ENCODE peak calls at places on chromosomes 3 and 15, in ten cellular contexts. S is astrocyte of the spinal cord; M is NCI-H1092 treated with DMSO at 0.1 percent for 48 hours; D is NCI-H510A treated with DMSO at 0.1 percent for 48 hours; Z is stimulated activated CD4-positive, alpha-beta T cell treated with anti-CD3 and anti-CD28 coated beads, Interleukin-12 subunit alpha, Interleukin-12 subunit beta, amount 100 ng/mL, for 24 hours; G is psoas muscle; I is Jurkat, Clone E6-1; L is WTC11; T is suprapubic skin; X is stimulated activated CD8-positive, alpha-beta memory T cell treated with anti-CD3 and anti-CD28 coated beads, Interleukin-15, amount 100 ng/mL, for 4 hours. W is an unnamed sample.

GRCh38 chr3:179452166-179452544 is 885 bp upstream of the GNB4 start:
- DNase-seq in T (no peak), X (no peak), L (no peak), I (no peak), Z (no peak), S (peak), G (no peak), M (no peak), D (no peak), W (peak)

GRCh38 chr3:79040701-79041100 is 727.1 kb downstream of the ROBO1 start:
- DNase-seq in X (no peak), S (peak), L (no peak), Z (no peak), T (no peak), M (no peak), D (no peak), I (no peak), G (no peak), W (peak)

GRCh38 chr15:67127334-67127664 is 61.9 kb downstream of the SMAD3 start:
- DNase-seq in D (peak), G (no peak), Z (no peak), S (no peak), M (no peak), X (no peak), L (no peak), I (no peak), T (no peak), W (no peak)

GRCh38 chr15:87762110-87762509 is 494.4 kb downstream of the NTRK3 start:
- DNase-seq in T (no peak), M (no peak), D (no peak), X (no peak), I (no peak), L (no peak), G (no peak), S (no peak), Z (no peak), W (no peak)

GRCh38 chr3:138449490-138449889 is 15.1 kb downstream of the ESYT3 start:
- DNase-seq in L (no peak), S (no peak), Z (no peak), G (no peak), I (no peak), X (no peak), D (no peak), T (peak), M (no peak), W (no peak)

GRCh38 chr15:44038801-44039200 is 156.3 kb downstream of the FRMD5 start:
- DNase-seq in L (peak), S (peak), I (peak), X (no peak), D (peak), M (no peak), T (no peak), Z (no peak), G (no peak), W (no peak)

GRCh38 chr3:73179601-73180000 is 118.1 kb downstream of the EBLN2 start:
- DNase-seq in X (no peak), S (no peak), T (no peak), Z (no peak), I (no peak), G (no peak), D (no peak), M (no peak), L (no peak), W (no peak)

GRCh38 chr15:38509152-38509551 is 55.2 kb downstream of the FAM98B start:
- DNase-seq in T (no peak), I (no peak), D (no peak), M (no peak), S (no peak), X (no peak), G (no peak), L (no peak), Z (no peak), W (no peak)

GRCh38 chr15:47366884-47367283 is 350.4 kb upstream of the SEMA6D start:
- DNase-seq in Z (no peak), S (no peak), I (no peak), T (no peak), L (no peak), M (no peak), G (no peak), X (no peak), D (no peak), W (no peak)

GRCh38 chr15:82828064-82828463 is 18.6 kb downstream of the WHAMM start:
- DNase-seq in S (no peak), L (no peak), T (no peak), D (no peak), G (no peak), I (no peak), X (no peak), M (no peak), Z (no peak), W (no peak)

GRCh38 chr3:157819415-157819814 is 286.8 kb downstream of the SHOX2 start:
- DNase-seq in X (no peak), Z (no peak), T (no peak), S (no peak), I (no peak), D (no peak), L (no peak), M (no peak), G (no peak), W (no peak)

GRCh38 chr3:65979152-65979551 is 59.6 kb downstream of the MAGI1 start:
- DNase-seq in M (no peak), I (no peak), T (no peak), Z (no peak), X (no peak), D (no peak), G (no peak), L (no peak), S (peak), W (no peak)

GRCh38 chr15:48565560-48566482 is 79.7 kb downstream of the FBN1 start:
- DNase-seq in T (no peak), X (no peak), G (no peak), S (peak), L (no peak), I (no peak), D (no peak), Z (no peak), M (no peak), W (peak)

GRCh38 chr15:101435761-101436160 is 53.7 kb downstream of the PCSK6 start:
- DNase-seq in T (no peak), Z (no peak), I (no peak), X (no peak), S (no peak), M (no peak), G (no peak), L (no peak), D (no peak), W (no peak)

GRCh38 chr15:91067026-91067425 is 33.0 kb upstream of the SV2B start:
- DNase-seq in T (no peak), M (no peak), D (no peak), S (no peak), I (no peak), Z (no peak), G (no peak), X (no peak), L (no peak), W (peak)

GRCh38 chr3:4311496-4311895 is 8.3 kb downstream of the SETMAR start:
- DNase-seq in M (no peak), S (no peak), D (no peak), Z (no peak), L (no peak), I (no peak), X (no peak), G (no peak), T (no peak), W (no peak)

GRCh38 chr15:70284438-70285214 is 186.9 kb upstream of the TLE3 start:
- DNase-seq in X (no peak), Z (no peak), D (no peak), T (peak), G (no peak), I (peak), S (no peak), M (no peak), L (no peak), W (no peak)

GRCh38 chr15:89104172-89104564 is 15.9 kb downstream of the ABHD2 start:
- DNase-seq in S (no peak), T (no peak), M (no peak), D (no peak), X (no peak), L (peak), Z (no peak), G (peak), I (no peak), W (no peak)

GRCh38 chr3:13420051-13420816 is at the start of gene NUP210:
- DNase-seq in T (no peak), D (peak), M (peak), S (no peak), L (peak), I (no peak), G (peak), X (peak), Z (peak), W (no peak)

GRCh38 chr3:104323226-104323625 is 1043.5 kb upstream of the ALCAM start:
- DNase-seq in L (no peak), X (no peak), D (no peak), M (no peak), G (no peak), Z (no peak), I (no peak), S (no peak), T (no peak), W (peak)

GRCh38 chr3:154059798-154060197 is 61.4 kb upstream of the ARHGEF26 start:
- DNase-seq in L (no peak), X (no peak), I (no peak), Z (no peak), M (no peak), G (no peak), S (no peak), T (no peak), D (no peak), W (no peak)

GRCh38 chr3:154228561-154229216 is 95.6 kb downstream of the DHX36 start:
- DNase-seq in X (no peak), G (no peak), Z (no peak), S (no peak), D (no peak), I (no peak), M (no peak), T (no peak), L (no peak), W (peak)

GRCh38 chr3:154148541-154148940 is 27.4 kb downstream of the ARHGEF26 start:
- DNase-seq in X (no peak), D (no peak), L (no peak), Z (no peak), M (no peak), S (no peak), I (no peak), G (no peak), T (no peak), W (peak)

GRCh38 chr3:37453393-37454391 is 279.3 kb upstream of the LRRFIP2 start:
- DNase-seq in M (no peak), L (peak), D (peak), Z (no peak), G (peak), X (no peak), I (no peak), S (no peak), T (no peak), W (no peak)

GRCh38 chr3:67227030-67227429 is 228.9 kb downstream of the KBTBD8 start:
- DNase-seq in D (no peak), S (no peak), T (no peak), L (no peak), I (no peak), G (no peak), M (no peak), Z (no peak), X (no peak), W (no peak)

GRCh38 chr3:67898916-67899315 is 244.5 kb upstream of the SUCLG2 start:
- DNase-seq in D (no peak), M (no peak), X (no peak), L (no peak), I (no peak), G (no peak), S (no peak), Z (no peak), T (no peak), W (no peak)

GRCh38 chr3:155890671-155891190 is 20.3 kb downstream of the GMPS start:
- DNase-seq in M (no peak), L (no peak), G (no peak), X (no peak), S (no peak), D (no peak), T (no peak), Z (no peak), I (no peak), W (no peak)

GRCh38 chr3:46707601-46708011 is 6.4 kb downstream of the TMIE start:
- DNase-seq in I (no peak), G (no peak), S (no peak), X (no peak), T (peak), D (no peak), L (no peak), Z (no peak), M (no peak), W (no peak)

GRCh38 chr3:125145751-125146475 is 66.6 kb downstream of the SLC12A8 start:
- DNase-seq in D (no peak), Z (no peak), M (no peak), T (no peak), X (no peak), G (no peak), I (no peak), L (no peak), S (no peak), W (no peak)

GRCh38 chr3:122786067-122786466 is 7.6 kb downstream of the HSPBAP1 start:
- DNase-seq in D (no peak), Z (no peak), X (no peak), G (no peak), L (no peak), M (no peak), S (peak), I (no peak), T (no peak), W (peak)

GRCh38 chr3:119627461-119627860 is 29.8 kb downstream of the PLA1A start:
- DNase-seq in D (no peak), Z (no peak), M (no peak), T (no peak), I (no peak), L (no peak), G (no peak), S (no peak), X (no peak), W (no peak)

GRCh38 chr3:124834723-124835718 is 52.1 kb downstream of the ITGB5 start:
- DNase-seq in L (peak), Z (peak), M (peak), G (peak), T (no peak), I (peak), S (peak), D (peak), X (no peak), W (peak)

GRCh38 chr15:95559875-95560394 is 770.6 kb upstream of the NR2F2 start:
- DNase-seq in M (no peak), X (no peak), Z (no peak), L (no peak), S (peak), G (no peak), D (no peak), T (no peak), I (no peak), W (peak)

GRCh38 chr3:31743690-31744089 is 211.0 kb downstream of the STT3B start:
- DNase-seq in M (peak), X (no peak), G (no peak), T (no peak), L (no peak), S (no peak), D (no peak), Z (no peak), I (no peak), W (no peak)

GRCh38 chr15:70091649-70092461 is 5.9 kb downstream of the TLE3 start:
- DNase-seq in D (peak), G (no peak), T (no peak), X (no peak), I (no peak), L (no peak), M (peak), S (no peak), Z (no peak), W (no peak)

GRCh38 chr3:135967867-135968266 is 2.3 kb downstream of the PPP2R3A start:
- DNase-seq in M (no peak), L (no peak), X (no peak), I (no peak), G (no peak), S (no peak), Z (no peak), D (peak), T (no peak), W (no peak)

GRCh38 chr3:186107148-186108105 is 1.5 kb downstream of the ETV5 start:
- DNase-seq in L (peak), I (peak), G (peak), T (peak), X (no peak), Z (peak), S (peak), D (peak), M (peak), W (peak)

GRCh38 chr3:133792171-133792763 is 13.3 kb upstream of the SRPRB start:
- DNase-seq in T (no peak), I (peak), L (no peak), M (no peak), S (peak), X (no peak), D (no peak), G (no peak), Z (no peak), W (peak)

W was measured in A172.